ENCODE peak calls at places on chromosomes 6 and 20, in nine cellular contexts. L is aorta; O is stimulated activated CD4-positive, alpha-beta T cell treated with anti-CD3 and anti-CD28 coated beads, Interleukin-1b, Interleukin-23, amount 100 ng/mL, for 24 hours; Q is adrenal gland; K is GM18507; J is NCI-H774; P is C1 segment of cervical spinal cord; X is HuH-7.5; D is activated T-cell treated with anti-CD3 and anti-CD28 coated beads for 1 hour. C is an unnamed sample.

GRCh38 chr20:54550776-54551396 is 75.5 kb downstream of the DOK5 start:
- DNase-seq in L (no peak), O (no peak), Q (no peak), K (no peak), J (no peak), P (no peak), X (no peak), D (no peak), C (no peak)

GRCh38 chr20:33466303-33466646 is 22.7 kb upstream of the SNTA1 start:
- DNase-seq in L (no peak), O (no peak), Q (no peak), K (no peak), J (no peak), P (no peak), X (no peak), D (no peak), C (no peak)

GRCh38 chr6:30810813-30811329 is 66.5 kb upstream of the IER3 start:
- DNase-seq in L (no peak), O (peak; percentile 52), Q (no peak), K (no peak), J (no peak), P (no peak), X (no peak), D (no peak), C (no peak)

GRCh38 chr6:170091000-170091638 is 199.8 kb downstream of the DLL1 start:
- DNase-seq in L (no peak), O (no peak), Q (no peak), K (no peak), J (no peak), P (no peak), X (no peak), D (no peak), C (peak; percentile 28)

GRCh38 chr20:31838646-31839292 is 6.6 kb downstream of the FOXS1 start:
- DNase-seq in L (no peak), O (no peak), Q (no peak), K (no peak), J (no peak), P (no peak), X (no peak), D (no peak), C (no peak)

GRCh38 chr6:91155129-91155528 is 568.3 kb upstream of the MAP3K7 start:
- DNase-seq in L (no peak), O (no peak), Q (no peak), K (no peak), J (no peak), P (no peak), X (no peak), D (no peak), C (no peak)

GRCh38 chr6:16466778-16467177 is 228.4 kb downstream of the GMPR start:
- DNase-seq in L (no peak), O (no peak), Q (no peak), K (no peak), J (no peak), P (no peak), X (no peak), D (no peak), C (no peak)

GRCh38 chr6:3367630-3368029 is 89.2 kb downstream of the SLC22A23 start:
- DNase-seq in L (no peak), O (no peak), Q (no peak), K (no peak), J (no peak), P (no peak), X (no peak), D (no peak), C (no peak)

GRCh38 chr6:109241199-109241598 is 141.1 kb downstream of the CD164 start:
- DNase-seq in L (no peak), O (no peak), Q (no peak), K (no peak), J (no peak), P (no peak), X (no peak), D (no peak), C (no peak)

GRCh38 chr20:16803965-16804792 is 56.0 kb downstream of the OTOR start:
- DNase-seq in L (peak; percentile 43), O (peak; percentile 10), Q (peak; percentile 73), K (no peak), J (peak; percentile 63), P (peak; percentile 21), X (peak; percentile 43), D (peak; percentile 5), C (peak; percentile 51)

GRCh38 chr20:62891111-62891510 is 29.5 kb upstream of the TCFL5 start:
- DNase-seq in L (no peak), O (no peak), Q (no peak), K (no peak), J (no peak), P (no peak), X (no peak), D (peak; percentile 34), C (no peak)

GRCh38 chr20:10531848-10532247 is 96.7 kb downstream of the SLX4IP start:
- DNase-seq in L (no peak), O (no peak), Q (no peak), K (no peak), J (no peak), P (no peak), X (no peak), D (no peak), C (no peak)

GRCh38 chr6:148577687-148578488 is 168.9 kb upstream of the UST start:
- DNase-seq in L (peak; percentile 89), O (no peak), Q (peak; percentile 81), K (peak; percentile 23), J (peak; percentile 69), P (peak; percentile 40), X (peak; percentile 40), D (peak; percentile 10), C (peak; percentile 61)

GRCh38 chr6:113920663-113921267 is 50.2 kb downstream of the HDAC2 start:
- DNase-seq in L (no peak), O (no peak), Q (no peak), K (no peak), J (no peak), P (no peak), X (no peak), D (no peak), C (no peak)

GRCh38 chr6:113162739-113163138 is 694.4 kb upstream of the MARCKS start:
- DNase-seq in L (no peak), O (no peak), Q (no peak), K (no peak), J (no peak), P (no peak), X (no peak), D (no peak), C (no peak)

GRCh38 chr20:45867811-45868176 is 10.4 kb downstream of the ZSWIM3 start:
- DNase-seq in L (no peak), O (no peak), Q (no peak), K (no peak), J (no peak), P (no peak), X (no peak), D (no peak), C (no peak)

GRCh38 chr20:52812231-52812847 is 159.8 kb upstream of the TSHZ2 start:
- DNase-seq in L (no peak), O (no peak), Q (peak; percentile 46), K (no peak), J (no peak), P (no peak), X (no peak), D (no peak), C (no peak)